ENCODE peak calls at places on chromosomes 7 and 10, in five cellular contexts. W is left kidney; P is NCI-H1694 treated with DMSO at 0.1 percent for 48 hours; F is stimulated activated CD4-positive, alpha-beta T cell treated with anti-CD3 and anti-CD28 coated beads, Interleukin-2, amount 100 ng/mL, for 48 hours; H is activated T-cell treated with anti-CD3 and anti-CD28 coated beads for 48 hours. Q is an unnamed sample.

GRCh38 chr10:642186-642890 is 47.1 kb downstream of the DIP2C start:
- DNase-seq in W (no peak), P (no peak), F (no peak), H (no peak), Q (no peak)

GRCh38 chr7:100127866-100128601 is 1.3 kb downstream of the MBLAC1 start:
- DNase-seq in W (peak), P (peak), F (no peak), H (peak), Q (peak)

GRCh38 chr7:115779561-115779960 is 251.0 kb downstream of the TFEC start:
- DNase-seq in W (no peak), P (no peak), F (no peak), H (no peak), Q (no peak)

GRCh38 chr7:91940171-91940570 is 491 bp upstream of the AKAP9 start:
- DNase-seq in W (peak), P (no peak), F (peak), H (peak), Q (peak)

GRCh38 chr7:134890246-134891240 is 95.8 kb upstream of the AGBL3 start:
- DNase-seq in W (peak), P (no peak), F (no peak), H (no peak), Q (peak)

GRCh38 chr10:128440513-128441160 is 314.4 kb upstream of the MKI67 start:
- DNase-seq in W (peak), P (no peak), F (no peak), H (no peak), Q (no peak)

GRCh38 chr7:116271980-116272886 is 61.9 kb downstream of the TES start:
- DNase-seq in W (peak), P (no peak), F (no peak), H (no peak), Q (no peak)

GRCh38 chr7:150378115-150378852 is 846 bp upstream of the ZNF775 start:
- DNase-seq in W (peak), P (peak), F (peak), H (no peak), Q (peak)

GRCh38 chr10:19702215-19702614 is 114.0 kb upstream of the PLXDC2 start:
- DNase-seq in W (no peak), P (no peak), F (no peak), H (no peak), Q (no peak)

GRCh38 chr7:151717918-151718317 is 159.0 kb downstream of the PRKAG2 start:
- DNase-seq in W (no peak), P (no peak), F (no peak), H (no peak), Q (no peak)

GRCh38 chr10:12509016-12509793 is 159.9 kb downstream of the CAMK1D start:
- DNase-seq in W (no peak), P (no peak), F (no peak), H (no peak), Q (no peak)

GRCh38 chr10:132628966-132629900 is 91.6 kb downstream of the INPP5A start:
- DNase-seq in W (no peak), P (no peak), F (no peak), H (no peak), Q (no peak)

GRCh38 chr10:125407000-125407502 is 246.7 kb upstream of the CTBP2 start:
- DNase-seq in W (no peak), P (no peak), F (no peak), H (no peak), Q (no peak)

GRCh38 chr7:102040569-102040968 is 223.1 kb downstream of the CUX1 start:
- DNase-seq in W (peak), P (no peak), F (no peak), H (no peak), Q (no peak)

GRCh38 chr10:97882142-97883091 is 32.8 kb downstream of the GOLGA7B start:
- DNase-seq in W (no peak), P (no peak), F (no peak), H (peak), Q (no peak)

GRCh38 chr10:32377458-32378370 is 30.8 kb upstream of the EPC1 start:
- DNase-seq in W (peak), P (peak), F (no peak), H (no peak), Q (peak)

GRCh38 chr10:12782537-12782936 is 219.0 kb downstream of the CCDC3 start:
- DNase-seq in W (peak), P (peak), F (peak), H (no peak), Q (no peak)

GRCh38 chr10:124744047-124744687 is at the start of gene FAM53B:
- DNase-seq in W (peak), P (peak), F (peak), H (peak), Q (peak)

GRCh38 chr10:71834343-71834674 is 16.7 kb downstream of the PSAP start:
- DNase-seq in W (no peak), P (no peak), F (no peak), H (no peak), Q (no peak)

GRCh38 chr7:95446618-95447017 is 11.8 kb upstream of the PON2 start:
- DNase-seq in W (no peak), P (no peak), F (no peak), H (no peak), Q (no peak)

GRCh38 chr10:52703898-52704297 is 68.7 kb downstream of the MBL2 start:
- DNase-seq in W (peak), P (no peak), F (no peak), H (no peak), Q (no peak)

GRCh38 chr7:155456772-155457543 is 971 bp upstream of the EN2 start:
- DNase-seq in W (peak), P (no peak), F (no peak), H (no peak), Q (peak)

GRCh38 chr7:143934526-143935340 is at the start of gene OR2F2:
- DNase-seq in W (peak), P (no peak), F (no peak), H (no peak), Q (no peak)

GRCh38 chr7:98054585-98054984 is 52.1 kb upstream of the LMTK2 start:
- DNase-seq in W (no peak), P (no peak), F (no peak), H (no peak), Q (no peak)

GRCh38 chr10:123884907-123885381 is 6.7 kb downstream of the CPXM2 start:
- DNase-seq in W (no peak), P (no peak), F (no peak), H (no peak), Q (no peak)

GRCh38 chr10:46559231-46559671 is 2.8 kb upstream of the GPRIN2 start:
- DNase-seq in W (no peak), P (no peak), F (no peak), H (no peak), Q (no peak)

GRCh38 chr10:24465899-24466615 is 257.1 kb downstream of the KIAA1217 start:
- DNase-seq in W (peak), P (no peak), F (peak), H (peak), Q (no peak)

GRCh38 chr10:120810298-120810697 is 40.9 kb upstream of the WDR11 start:
- DNase-seq in W (no peak), P (no peak), F (no peak), H (no peak), Q (no peak)

GRCh38 chr10:112826018-112826697 is 123.9 kb upstream of the TCF7L2 start:
- DNase-seq in W (no peak), P (no peak), F (no peak), H (no peak), Q (peak)

GRCh38 chr10:77189056-77189455 is 448.6 kb downstream of the KCNMA1 start:
- DNase-seq in W (no peak), P (no peak), F (no peak), H (no peak), Q (no peak)

GRCh38 chr7:92848854-92849745 is 12.7 kb upstream of the CDK6 start:
- DNase-seq in W (no peak), P (no peak), F (no peak), H (no peak), Q (no peak)

Q was measured in cerebellum.